ENCODE peak calls at places on chromosomes 2 and 18, in four cellular contexts. S, P, A and C are unnamed samples.

GRCh38 chr2:9617749-9618148 is 13.0 kb downstream of the YWHAQ start:
- DNase-seq in S (no peak), P (no peak), A (no peak), C (no peak)

GRCh38 chr18:75858754-75859153 is 431.3 kb upstream of the SMIM21 start:
- DNase-seq in S (no peak), A (no peak), P (no peak), C (no peak)

GRCh38 chr2:81495556-81495955 is 1191.0 kb upstream of the LRRTM1 start:
- DNase-seq in P (no peak), A (no peak), S (no peak), C (no peak)

GRCh38 chr2:196074631-196075030 is 6.0 kb upstream of the DNAH7 start:
- DNase-seq in A (no peak), S (no peak), P (no peak), C (no peak)

GRCh38 chr2:174971868-174972781 is 33.1 kb downstream of the CHN1 start:
- DNase-seq in P (no peak), S (no peak), A (peak; percentile 41), C (peak; percentile 28)

GRCh38 chr2:67599561-67599960 is 202.4 kb downstream of the ETAA1 start:
- DNase-seq in A (no peak), S (no peak), P (no peak), C (no peak)

GRCh38 chr2:67213270-67213670 is 183.9 kb upstream of the ETAA1 start:
- DNase-seq in A (no peak), P (no peak), S (peak; percentile 74), C (no peak)

GRCh38 chr18:35938158-35938557 is 34.3 kb upstream of the RMP24 start:
- DNase-seq in A (no peak), S (no peak), P (no peak), C (no peak)

GRCh38 chr2:51424418-51424817 is 392.5 kb upstream of the NRXN1 start:
- DNase-seq in S (no peak), A (no peak), P (no peak), C (no peak)

GRCh38 chr2:37156071-37156856 is 516 bp downstream of the EIF2AK2 start:
- DNase-seq in A (peak; percentile 50), P (peak; percentile 52), S (peak; percentile 66), C (peak; percentile 75)

GRCh38 chr2:17470855-17471641 is 47.2 kb downstream of the RAD51AP2 start:
- DNase-seq in S (no peak), A (no peak), P (no peak), C (no peak)

GRCh38 chr2:72024451-72025175 is 123.0 kb downstream of the CYP26B1 start:
- DNase-seq in P (peak; percentile 3), A (no peak), S (no peak), C (peak; percentile 10)

GRCh38 chr18:25503567-25504081 is 151.7 kb upstream of the ZNF521 start:
- DNase-seq in S (peak; percentile 43), A (peak; percentile 48), P (peak; percentile 71), C (peak; percentile 53)

GRCh38 chr2:21469564-21469963 is 345.8 kb downstream of the TDRD15 start:
- DNase-seq in S (no peak), A (no peak), P (no peak), C (no peak)

GRCh38 chr2:39121523-39122063 is 742 bp upstream of the SOS1 start:
- DNase-seq in S (no peak), A (no peak), P (no peak), C (no peak)

GRCh38 chr2:238818576-238818975 is 29.3 kb upstream of the TWIST2 start:
- DNase-seq in A (no peak), S (no peak), P (no peak), C (no peak)

GRCh38 chr2:7744827-7745226 is 827.6 kb downstream of the RNF144A start:
- DNase-seq in P (no peak), A (no peak), S (no peak), C (no peak)

GRCh38 chr2:201837824-201838340 is 31.5 kb downstream of the CDK15 start:
- DNase-seq in P (no peak), A (no peak), S (no peak), C (no peak)

GRCh38 chr2:235939471-235939870 is 228.7 kb downstream of the GBX2 start:
- DNase-seq in P (no peak), S (no peak), A (no peak), C (no peak)

GRCh38 chr18:24268784-24269550 is 128.7 kb downstream of the OSBPL1A start:
- DNase-seq in P (no peak), A (no peak), S (no peak), C (no peak)

GRCh38 chr18:24270358-24270936 is 127.2 kb downstream of the OSBPL1A start:
- DNase-seq in A (no peak), P (no peak), S (no peak), C (no peak)

GRCh38 chr18:24273596-24273995 is 124.0 kb downstream of the OSBPL1A start:
- DNase-seq in A (no peak), S (no peak), P (no peak), C (peak; percentile 26)

GRCh38 chr18:24270937-24271380 is 126.7 kb downstream of the OSBPL1A start:
- DNase-seq in P (peak; percentile 6), A (no peak), S (no peak), C (peak; percentile 36)

DNA sequence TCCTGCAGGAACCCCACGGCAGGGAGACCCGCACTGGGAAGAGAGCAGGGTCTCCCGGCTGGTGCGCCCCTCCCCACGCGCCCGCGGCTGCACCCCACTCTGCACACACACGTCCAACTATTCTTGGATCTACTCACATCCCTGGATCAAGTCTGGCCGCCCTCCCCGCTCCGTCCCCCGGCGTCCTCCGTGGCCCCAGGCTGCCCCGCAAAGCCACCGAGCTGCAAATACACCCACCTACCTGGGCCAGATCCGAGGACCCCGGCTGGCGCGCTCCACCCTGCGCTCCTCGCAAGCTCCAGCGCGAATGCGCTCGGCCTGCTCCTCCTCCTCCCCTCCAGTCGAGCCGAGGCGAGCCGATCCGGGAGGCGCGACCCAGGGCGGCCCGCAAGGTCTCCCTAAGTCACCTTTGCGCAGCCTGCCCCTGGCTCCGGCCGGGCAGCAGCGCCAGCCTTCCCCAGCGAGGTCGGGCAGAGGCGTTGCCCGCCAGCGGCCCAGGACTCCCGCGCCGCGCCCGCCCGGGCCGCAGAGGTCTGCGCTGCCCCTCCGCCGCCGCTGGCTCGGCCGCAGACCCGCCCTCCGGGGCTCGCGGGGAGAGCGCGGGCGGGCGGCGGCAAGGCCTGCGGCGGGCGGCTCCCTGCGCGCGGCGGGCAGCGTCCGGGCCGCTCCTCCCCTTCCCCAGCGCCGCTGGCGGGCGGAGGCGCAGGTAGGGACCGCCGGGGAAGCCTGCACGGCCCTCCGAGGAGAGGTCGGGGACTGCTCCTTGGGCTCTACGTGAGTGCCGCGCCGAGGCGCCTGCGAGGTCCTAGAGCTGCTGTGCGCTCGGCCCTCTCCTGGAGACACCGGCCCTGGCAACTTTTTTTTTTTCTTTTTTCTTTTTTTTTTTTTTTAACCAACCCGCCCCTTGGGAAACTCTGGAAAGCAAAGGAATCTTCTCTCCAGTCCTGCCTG is 126.0 kb downstream of the OSBPL1A start:
- DNase-seq in S (peak; percentile 85), A (peak; percentile 85), P (peak; percentile 33), C (peak; percentile 79)
- TF ChIP-seq POLR2A in S (peak; percentile 32), A (peak; percentile 35), P (no peak), C (peak; percentile 74)

GRCh38 chr2:112137516-112138142 is 556 bp upstream of the FBLN7 start:
- DNase-seq in P (no peak), S (peak; percentile 34), A (no peak), C (no peak)
- TF ChIP-seq POLR2A in P (no peak), S (no peak), A (no peak), C (no peak)

DNA sequence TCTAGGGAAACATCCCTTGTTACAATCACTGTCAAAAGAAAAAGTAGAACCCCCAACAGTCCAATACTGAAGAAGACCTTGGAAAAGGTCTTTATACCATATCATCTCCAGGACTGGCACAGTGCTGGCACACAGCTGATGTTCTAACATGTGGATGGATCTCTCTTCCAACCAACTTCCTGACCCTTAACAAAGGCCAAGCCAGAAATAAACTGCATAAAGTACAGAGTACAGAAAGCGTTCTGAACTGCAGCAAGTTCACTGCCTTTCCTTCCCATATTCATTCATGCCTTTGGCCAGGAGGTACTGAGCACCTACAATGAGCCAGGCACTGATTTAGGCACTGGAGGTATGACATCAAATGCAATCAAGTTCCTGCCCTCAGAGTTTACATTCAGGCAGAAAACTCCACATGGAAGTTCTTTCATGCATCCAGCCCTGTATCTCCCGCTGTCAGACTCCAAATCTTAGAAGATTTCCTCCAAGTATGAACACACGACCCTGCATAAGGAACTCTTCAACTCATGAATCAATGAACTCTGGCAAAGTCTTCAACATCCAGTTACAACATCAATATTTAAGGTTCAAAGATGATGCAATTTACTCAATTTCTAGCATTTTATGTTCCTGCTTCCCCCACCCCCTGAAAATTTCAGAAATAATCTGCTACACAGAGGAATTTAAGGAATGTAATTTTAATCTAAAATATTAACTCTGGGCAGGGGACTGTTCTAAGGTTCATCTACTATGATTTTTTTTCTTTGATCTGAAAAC is 33.8 kb downstream of the ACVR1 start:
- DNase-seq in P (no peak), A (no peak), S (no peak), C (no peak)
- TF ChIP-seq POLR2A in P (no peak), A (no peak), S (no peak), C (no peak)

GRCh38 chr18:61825386-61825785 is 67.4 kb downstream of the RNF152 start:
- DNase-seq in A (no peak), S (no peak), P (no peak), C (no peak)
- TF ChIP-seq POLR2A in A (no peak), S (no peak), P (no peak), C (no peak)

GRCh38 chr2:23380562-23381065 is 4.4 kb upstream of the KLHL29 start:
- DNase-seq in P (no peak), A (no peak), S (no peak), C (peak; percentile 41)
- TF ChIP-seq POLR2A in P (no peak), A (no peak), S (no peak), C (no peak)

GRCh38 chr2:73386894-73387636 is 1.4 kb downstream of the ALMS1 start:
- DNase-seq in A (no peak), S (no peak), P (no peak), C (no peak)
- TF ChIP-seq POLR2A in A (no peak), S (no peak), P (no peak), C (no peak)

GRCh38 chr18:8608795-8609673 is at the start of gene RAB12:
- DNase-seq in A (peak; percentile 92), S (peak; percentile 86), P (peak; percentile 72), C (peak; percentile 90)
- TF ChIP-seq POLR2A in A (peak; percentile 33), S (peak; percentile 21), P (peak; percentile 55), C (peak; percentile 62)

DNA sequence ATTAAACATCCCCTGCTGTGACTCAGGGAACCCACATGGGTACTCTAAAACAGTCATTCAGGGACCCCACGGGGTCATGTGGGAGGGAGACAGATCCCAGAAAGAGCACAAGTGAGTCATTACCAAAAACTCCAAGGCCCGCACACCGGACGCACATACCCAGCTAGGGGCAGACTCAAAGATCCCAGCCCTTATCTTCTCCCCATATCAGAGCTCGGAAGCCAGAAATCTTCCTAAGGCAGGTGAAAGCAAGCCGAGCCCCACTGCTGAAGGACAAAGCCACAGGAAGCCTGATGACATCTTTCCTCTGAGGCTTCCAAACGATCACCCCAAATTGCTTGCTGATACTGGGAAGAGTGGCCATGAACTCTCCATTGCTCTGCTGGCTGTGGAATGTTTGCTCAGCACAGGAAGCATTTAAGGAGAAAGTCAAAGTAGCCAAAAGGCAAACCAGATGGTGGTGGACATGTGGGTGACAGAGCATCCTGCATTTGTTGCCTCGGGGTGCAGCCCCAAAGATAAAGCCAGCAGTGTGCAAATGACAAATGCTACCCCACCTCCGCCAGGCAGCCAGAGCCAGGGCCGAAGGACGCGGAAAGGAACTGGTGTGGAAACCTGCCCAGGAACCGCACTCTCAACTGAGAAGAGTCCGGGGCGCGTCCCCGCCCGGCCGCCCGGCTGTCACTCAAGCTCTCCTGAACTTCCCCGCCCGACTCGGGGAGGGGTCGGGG is 784 bp downstream of the ACTR1B start:
- DNase-seq in A (peak; percentile 78), P (peak; percentile 43), S (peak; percentile 87), C (peak; percentile 93)
- TF ChIP-seq POLR2A in A (no peak), P (no peak), S (no peak), C (peak; percentile 46)

GRCh38 chr2:217903859-217904613 is 98.8 kb downstream of the TNS1 start:
- DNase-seq in P (peak; percentile 70), S (peak; percentile 93), A (peak; percentile 90), C (peak; percentile 95)
- TF ChIP-seq POLR2A in P (no peak), S (no peak), A (peak; percentile 35), C (no peak)